ENCODE peak calls at places on chromosomes 12 and 14, in nine cellular contexts. O is CD8-positive, alpha-beta memory T cell; B is CD4-positive, alpha-beta memory T cell; A is NT2/D1; S is HAP-1; F is Caco-2; H is heart left ventricle; P is transverse colon; X is aorta. M is an unnamed sample.

GRCh38 chr14:43540948-43541347 is 966.1 kb downstream of the FSCB start:
- DNase-seq in O (no peak), B (no peak), A (peak; percentile 11), S (no peak), F (peak; percentile 56), H (no peak), P (no peak), X (no peak), M (peak; percentile 11)

GRCh38 chr14:80491131-80491530 is 279.8 kb upstream of the DIO2 start:
- DNase-seq in O (no peak), B (no peak), A (peak; percentile 5), S (no peak), F (no peak), H (peak; percentile 48), P (peak; percentile 27), X (peak; percentile 74), M (peak; percentile 16)

GRCh38 chr12:969821-970220 is 20.3 kb upstream of the RAD52 start:
- DNase-seq in O (no peak), B (no peak), A (no peak), S (no peak), F (no peak), H (no peak), P (no peak), X (no peak), M (no peak)

GRCh38 chr14:83799230-83799629 is 1730.7 kb upstream of the FLRT2 start:
- DNase-seq in O (no peak), B (no peak), A (no peak), S (no peak), F (no peak), H (no peak), P (no peak), X (no peak), M (no peak)

GRCh38 chr12:39010406-39010805 is 105.0 kb upstream of the CPNE8 start:
- DNase-seq in O (no peak), B (no peak), A (no peak), S (no peak), F (no peak), H (no peak), P (no peak), X (no peak), M (no peak)

GRCh38 chr14:105043656-105044055 is 21.6 kb downstream of the GPR132 start:
- DNase-seq in O (no peak), B (no peak), A (no peak), S (no peak), F (no peak), H (no peak), P (no peak), X (no peak), M (no peak)

GRCh38 chr12:132723015-132723763 is 12.5 kb downstream of the PGAM5 start:
- DNase-seq in O (no peak), B (no peak), A (no peak), S (no peak), F (no peak), H (peak; percentile 54), P (no peak), X (no peak), M (no peak)

GRCh38 chr12:132873724-132874123 is 13.7 kb downstream of the CHFR start:
- DNase-seq in O (no peak), B (no peak), A (no peak), S (no peak), F (no peak), H (no peak), P (no peak), X (no peak), M (no peak)

GRCh38 chr14:68291820-68292219 is 472.2 kb downstream of the RAD51B start:
- DNase-seq in O (no peak), B (no peak), A (peak; percentile 42), S (no peak), F (no peak), H (no peak), P (no peak), X (no peak), M (peak; percentile 54)

GRCh38 chr14:88005050-88005481 is at the start of gene GPR65:
- DNase-seq in O (peak; percentile 61), B (peak; percentile 80), A (no peak), S (no peak), F (no peak), H (no peak), P (no peak), X (no peak), M (no peak)

GRCh38 chr12:53789570-53789969 is 37.8 kb upstream of the CISTR start:
- DNase-seq in O (no peak), B (no peak), A (no peak), S (no peak), F (no peak), H (no peak), P (no peak), X (no peak), M (no peak)
- H3K27me3 ChIP-seq in O (peaks cover 5% of the 10 kb centered on the region), B (peaks cover 4% of the 10 kb centered on the region), A (peaks cover 22% of the 10 kb centered on the region), S (peaks cover 21% of the 10 kb centered on the region), F (no peaks in the 10 kb centered on the region), H (peaks cover 64% of the 10 kb centered on the region), P (peaks cover 97% of the 10 kb centered on the region), X (no peaks in the 10 kb centered on the region), M (no peaks in the 10 kb centered on the region)

GRCh38 chr12:50699940-50700339 is 64.0 kb upstream of the ATF1 start:
- DNase-seq in O (no peak), B (no peak), A (no peak), S (no peak), F (no peak), H (no peak), P (no peak), X (no peak), M (no peak)

GRCh38 chr12:50699149-50699548 is 64.8 kb upstream of the ATF1 start:
- DNase-seq in O (no peak), B (no peak), A (no peak), S (no peak), F (no peak), H (no peak), P (no peak), X (no peak), M (no peak)

DNA sequence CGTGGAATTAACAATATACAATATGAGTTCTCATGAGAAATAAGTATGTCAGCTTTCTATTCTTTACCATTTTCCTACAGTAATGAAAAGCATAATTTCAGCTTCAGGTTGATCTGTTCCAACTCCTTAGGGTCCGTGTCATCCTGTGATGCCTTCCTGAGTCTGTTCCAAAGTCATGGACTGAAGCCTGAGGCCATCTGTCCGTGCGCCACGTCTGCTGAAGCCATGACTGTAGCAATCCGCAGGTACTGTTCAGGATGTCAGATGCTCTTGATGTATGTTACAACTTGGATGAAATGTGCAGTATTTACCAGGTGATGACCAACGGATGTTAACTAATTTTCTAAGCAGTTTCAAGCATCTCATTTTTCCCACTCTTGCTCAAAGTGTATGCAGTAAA is 67.0 kb upstream of the ATF1 start:
- DNase-seq in O (no peak), B (no peak), A (no peak), S (no peak), F (no peak), H (no peak), P (no peak), X (no peak), M (no peak)
- H3K36me3 ChIP-seq in O (peaks cover 36% of the 10 kb centered on the region), B (peaks cover 59% of the 10 kb centered on the region), A (peaks cover 70% of the 10 kb centered on the region), S (peaks cover 48% of the 10 kb centered on the region), F (no peaks in the 10 kb centered on the region), H (no peaks in the 10 kb centered on the region), P (no peaks in the 10 kb centered on the region), X (peaks cover 11% of the 10 kb centered on the region), M (peaks cover 3% of the 10 kb centered on the region)

GRCh38 chr14:96083667-96084320 is 44.6 kb downstream of the C14orf132 start:
- DNase-seq in O (no peak), B (no peak), A (no peak), S (no peak), F (no peak), H (no peak), P (no peak), X (no peak), M (no peak)
- H3K27me3 ChIP-seq in O (no peaks in the 10 kb centered on the region), B (no peaks in the 10 kb centered on the region), A (no peaks in the 10 kb centered on the region), S (no peaks in the 10 kb centered on the region), F (no peaks in the 10 kb centered on the region), H (no peaks in the 10 kb centered on the region), P (no peaks in the 10 kb centered on the region), X (no peaks in the 10 kb centered on the region), M (no peaks in the 10 kb centered on the region)

DNA sequence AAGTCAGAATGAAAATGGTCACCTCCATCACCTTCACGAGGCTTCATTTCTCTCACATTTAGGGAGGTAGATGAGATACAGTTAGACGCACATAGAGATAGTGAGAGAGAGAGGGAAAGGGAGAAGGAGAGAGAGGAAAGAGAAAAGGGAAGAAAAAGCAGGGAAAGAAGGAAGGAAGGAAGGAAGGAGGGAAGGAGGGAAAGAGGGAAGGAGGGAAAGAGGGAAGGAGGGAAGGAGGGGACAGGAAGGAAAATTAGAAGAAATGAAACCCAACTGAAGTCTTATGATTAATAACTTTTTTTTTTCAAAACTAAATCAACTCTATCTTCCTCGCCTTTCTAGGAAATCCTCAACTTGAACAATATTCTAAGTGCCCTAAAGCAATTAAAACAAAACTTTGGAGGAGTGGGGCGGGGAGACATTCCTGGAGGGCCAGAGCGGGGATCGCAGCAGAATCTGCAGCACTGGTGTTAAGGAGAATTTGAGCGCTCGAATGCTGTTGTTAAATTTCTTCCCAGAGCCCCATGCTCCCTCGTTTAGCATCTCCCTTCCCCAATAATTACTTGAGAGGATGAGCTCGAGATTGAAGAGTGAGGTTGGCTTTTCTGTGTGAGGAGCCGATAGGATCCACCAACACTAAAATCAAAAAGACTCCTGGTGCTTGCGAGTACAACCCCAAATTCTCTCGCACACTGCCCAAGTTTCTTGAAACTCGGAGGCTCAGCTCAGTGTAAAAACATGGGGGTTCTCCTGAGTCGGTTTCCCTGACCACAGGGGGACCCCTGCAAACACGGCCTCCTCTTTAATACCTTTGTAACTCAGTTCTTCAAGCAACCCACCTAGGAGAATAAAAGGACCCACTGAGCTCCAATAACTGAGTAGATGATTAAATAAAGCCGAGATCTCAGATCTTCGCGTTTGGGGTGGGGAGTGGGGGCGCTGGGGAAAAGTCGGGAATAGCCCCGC is 10.4 kb upstream of the FOXG1 start:
- DNase-seq in O (no peak), B (no peak), A (no peak), S (no peak), F (no peak), H (no peak), P (no peak), X (no peak), M (no peak)
- H3K36me3 ChIP-seq in O (no peaks in the 10 kb centered on the region), B (no peaks in the 10 kb centered on the region), A (no peaks in the 10 kb centered on the region), S (no peaks in the 10 kb centered on the region), F (no peaks in the 10 kb centered on the region), H (no peaks in the 10 kb centered on the region), P (no peaks in the 10 kb centered on the region), X (no peaks in the 10 kb centered on the region), M (no peaks in the 10 kb centered on the region)

GRCh38 chr14:91814317-91814716 is 53.0 kb downstream of the TC2N start:
- DNase-seq in O (no peak), B (no peak), A (no peak), S (no peak), F (no peak), H (no peak), P (no peak), X (no peak), M (no peak)
- H3K27me3 ChIP-seq in O (no peaks in the 10 kb centered on the region), B (no peaks in the 10 kb centered on the region), A (no peaks in the 10 kb centered on the region), S (no peaks in the 10 kb centered on the region), F (no peaks in the 10 kb centered on the region), H (no peaks in the 10 kb centered on the region), P (no peaks in the 10 kb centered on the region), X (no peaks in the 10 kb centered on the region), M (no peaks in the 10 kb centered on the region)

M was measured in iPS DF 6.9.